ENCODE peak calls at places on chromosome 1, in nine cellular contexts. W, M, H, F, A, Z, T, P and Q are unnamed samples.

GRCh38 chr1:154325583-154326545 is 539 bp downstream of the ATP8B2 start:
- DNase-seq in W (peak; percentile 86), M (peak; percentile 86), H (peak; percentile 66), F (peak; percentile 97), A (peak; percentile 64), Z (peak; percentile 88), T (peak; percentile 52), P (peak; percentile 51), Q (peak; percentile 76)

GRCh38 chr1:2545754-2546514 is 10.2 kb upstream of the TNFRSF14 start:
- DNase-seq in W (peak; percentile 94), M (peak; percentile 51), H (peak; percentile 96), F (peak; percentile 88), A (peak; percentile 95), Z (peak; percentile 58), T (no peak), P (peak; percentile 64), Q (no peak)

GRCh38 chr1:191901651-191902050 is 256.6 kb upstream of the RGS18 start:
- DNase-seq in W (no peak), M (no peak), H (no peak), F (no peak), A (no peak), Z (no peak), T (no peak), P (peak; percentile 67), Q (no peak)

GRCh38 chr1:119739150-119739549 is 27.4 kb downstream of the PHGDH start:
- DNase-seq in W (no peak), M (no peak), H (no peak), F (no peak), A (no peak), Z (no peak), T (no peak), P (no peak), Q (no peak)

GRCh38 chr1:225845633-225846259 is 35.8 kb downstream of the EPHX1 start:
- DNase-seq in W (peak; percentile 83), M (peak; percentile 68), H (peak; percentile 87), F (peak; percentile 72), A (peak; percentile 74), Z (peak; percentile 83), T (no peak), P (peak; percentile 87), Q (no peak)

GRCh38 chr1:217029311-217030157 is 306.3 kb upstream of the ESRRG start:
- DNase-seq in W (peak; percentile 71), M (peak; percentile 26), H (peak; percentile 84), F (no peak), A (peak; percentile 37), Z (peak; percentile 56), T (peak; percentile 44), P (peak; percentile 98), Q (peak; percentile 10)

GRCh38 chr1:117695796-117696505 is 90.1 kb downstream of the TENT5C start:
- DNase-seq in W (peak; percentile 73), M (peak; percentile 95), H (peak; percentile 33), F (no peak), A (no peak), Z (peak; percentile 89), T (peak; percentile 88), P (peak; percentile 34), Q (peak; percentile 89)

GRCh38 chr1:196400478-196401453 is 207.5 kb downstream of the KCNT2 start:
- DNase-seq in W (peak; percentile 9), M (peak; percentile 90), H (peak; percentile 42), F (no peak), A (peak; percentile 8), Z (peak; percentile 87), T (peak; percentile 80), P (peak; percentile 76), Q (peak; percentile 70)

GRCh38 chr1:22747021-22747734 is 36.5 kb downstream of the EPHB2 start:
- DNase-seq in W (no peak), M (peak; percentile 70), H (no peak), F (peak; percentile 58), A (no peak), Z (peak; percentile 73), T (no peak), P (peak; percentile 82), Q (no peak)
- TF ChIP-seq CTCF in W (no peak), M (peak; percentile 9), H (no peak), F (peak; percentile 9), A (no peak), Z (no peak), T (peak; percentile 3), P (no peak), Q (no peak)

DNA sequence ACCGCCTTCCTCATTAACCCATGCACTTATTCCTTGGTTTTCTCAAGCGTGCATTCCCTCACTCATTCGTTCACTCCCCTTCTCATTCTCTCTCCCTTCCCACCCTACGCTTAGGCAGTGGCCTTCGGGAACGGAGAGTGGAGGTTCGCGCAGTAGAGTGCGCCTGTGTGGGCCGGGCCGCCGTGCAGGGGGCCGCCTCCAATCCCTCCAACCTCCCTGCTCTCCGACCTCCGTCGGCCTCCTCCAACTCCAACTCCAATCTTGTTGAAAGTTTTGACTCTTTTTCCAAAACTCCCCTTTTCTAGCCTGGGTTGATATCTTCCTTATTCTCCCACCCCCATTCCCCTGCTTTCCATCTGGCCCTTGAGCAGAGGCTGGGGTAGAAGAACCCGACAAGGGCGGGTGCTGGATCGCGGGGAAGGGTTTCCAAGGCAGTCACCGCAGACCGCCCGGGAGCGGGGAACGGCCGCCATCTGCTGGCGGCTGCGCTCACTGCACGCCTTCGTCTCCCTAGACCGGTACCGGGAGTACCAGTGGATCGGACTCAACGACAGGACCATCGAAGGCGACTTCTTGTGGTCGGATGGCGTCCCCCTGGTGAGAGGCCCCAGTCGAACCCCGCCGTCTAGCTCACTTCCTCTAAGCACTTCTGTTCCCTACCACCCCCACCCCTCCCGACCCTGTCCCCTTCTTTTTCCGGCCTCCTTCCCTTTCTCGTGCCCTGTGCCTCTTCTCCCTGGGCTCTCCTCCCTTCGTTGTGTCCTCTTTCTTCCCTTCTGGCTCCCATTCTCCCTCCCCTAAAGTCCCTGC is 15.4 kb downstream of the BCAN start:
- DNase-seq in W (peak; percentile 85), M (peak; percentile 55), H (peak; percentile 68), F (peak; percentile 80), A (peak; percentile 83), Z (peak; percentile 57), T (no peak), P (peak; percentile 62), Q (no peak)
- H3K4me3 ChIP-seq in W (peak overlapping the region; percentile 27), M (peak overlapping the region; percentile 15), H (no peak overlapping the region), F (peak overlapping the region; percentile 7), A (no peak overlapping the region), Z (peak overlapping the region; percentile 27), T (peak overlapping the region; percentile 17), P (no peak overlapping the region), Q (peak overlapping the region; percentile 29)

DNA sequence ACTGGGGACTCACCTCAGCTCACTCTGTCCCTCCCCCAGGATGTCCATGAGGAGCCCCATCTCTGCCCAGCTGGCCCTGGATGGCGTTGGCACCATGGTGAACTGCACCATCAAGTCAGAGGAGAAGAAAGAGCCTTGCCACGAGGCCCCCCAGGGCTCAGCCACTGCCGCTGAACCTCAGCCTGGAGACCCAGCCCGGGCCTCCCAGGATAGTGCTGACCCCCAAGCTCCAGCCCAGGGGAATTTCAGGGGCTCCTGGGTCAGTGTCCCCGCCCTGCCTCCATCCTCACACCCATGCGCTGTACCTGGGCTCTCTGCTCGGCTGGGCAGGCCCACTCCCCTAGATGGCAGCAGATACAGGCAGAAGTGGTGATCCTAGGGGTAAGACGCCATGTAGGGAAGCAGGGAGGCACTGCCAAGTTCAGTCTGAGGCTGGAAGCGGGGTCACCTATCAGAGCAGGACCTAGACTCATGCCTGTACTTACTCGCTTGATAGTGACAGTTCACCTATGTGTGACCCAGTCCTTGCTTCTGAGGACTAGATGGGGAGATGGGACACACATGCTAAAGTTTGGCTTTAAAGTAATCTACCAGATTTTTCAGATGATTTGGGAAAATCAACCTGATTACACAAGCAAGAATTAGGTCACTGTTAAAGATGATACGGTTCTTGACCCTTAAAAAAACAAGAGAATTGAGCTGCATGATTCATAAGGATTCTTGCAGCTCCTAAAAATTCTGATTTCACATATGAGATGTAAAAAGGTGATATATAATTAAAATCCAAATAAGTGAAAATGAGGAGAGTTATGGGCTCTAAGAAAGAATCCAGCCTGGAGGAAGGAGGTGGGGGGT is 38.7 kb downstream of the ETNK2 start:
- DNase-seq in W (no peak), M (no peak), H (no peak), F (no peak), A (no peak), Z (peak; percentile 39), T (no peak), P (no peak), Q (no peak)
- TF ChIP-seq CTCF in W (no peak), M (no peak), H (no peak), F (no peak), A (no peak), Z (no peak), T (no peak), P (no peak), Q (no peak)

DNA sequence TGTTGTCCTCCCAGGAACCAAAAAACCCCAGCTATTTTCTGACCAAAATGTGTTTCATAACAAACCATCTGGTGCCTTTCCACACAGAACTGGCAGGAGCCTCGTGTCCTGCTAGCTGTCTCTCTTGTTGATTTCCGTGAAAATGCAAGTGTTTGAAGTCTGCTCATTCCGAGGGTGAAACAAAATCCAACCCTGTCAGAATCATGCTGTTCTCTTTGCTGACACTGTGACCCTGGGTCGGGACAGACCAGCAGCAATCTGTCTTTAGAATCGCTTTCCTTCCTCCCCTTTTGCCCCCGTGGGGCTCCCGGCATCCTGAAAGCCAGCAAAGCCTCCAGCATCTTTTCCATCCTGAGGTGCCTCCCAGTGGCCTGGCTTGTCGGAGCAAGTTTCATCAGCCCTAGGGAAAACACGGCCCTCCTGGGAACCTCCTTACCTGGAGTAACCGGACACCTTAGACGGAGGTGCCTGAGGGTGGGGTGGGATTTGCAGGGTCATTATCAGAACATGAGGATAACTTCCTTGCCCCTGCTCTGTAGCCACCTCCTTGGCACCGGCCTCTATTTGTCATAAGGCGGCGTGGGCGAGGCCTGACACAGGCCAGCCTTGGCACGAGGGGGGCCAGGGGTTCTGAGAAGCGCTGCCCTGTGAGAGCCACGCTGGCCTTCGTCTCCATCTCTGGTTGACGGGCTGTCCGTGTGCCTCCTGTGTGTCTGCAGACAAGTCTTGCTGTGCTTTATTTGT is 24.9 kb downstream of the LDLRAP1 start:
- DNase-seq in W (peak; percentile 64), M (peak; percentile 25), H (no peak), F (no peak), A (no peak), Z (peak; percentile 68), T (peak; percentile 35), P (peak; percentile 99), Q (no peak)
- H3K4me3 ChIP-seq in W (no peak overlapping the region), M (no peak overlapping the region), H (no peak overlapping the region), F (no peak overlapping the region), A (no peak overlapping the region), Z (no peak overlapping the region), T (no peak overlapping the region), P (no peak overlapping the region), Q (no peak overlapping the region)

GRCh38 chr1:21669287-21670058 is at the start of gene RAP1GAP:
- DNase-seq in W (peak; percentile 83), M (no peak), H (peak; percentile 70), F (no peak), A (peak; percentile 52), Z (no peak), T (no peak), P (peak; percentile 30), Q (no peak)
- TF ChIP-seq CTCF in W (peak; percentile 16), M (peak; percentile 26), H (peak; percentile 33), F (no peak), A (no peak), Z (no peak), T (peak; percentile 11), P (no peak), Q (no peak)

GRCh38 chr1:161487483-161487827 is 17.8 kb upstream of the FCGR2A start:
- DNase-seq in W (no peak), M (peak; percentile 70), H (peak; percentile 37), F (no peak), A (peak; percentile 34), Z (peak; percentile 87), T (no peak), P (peak; percentile 79), Q (peak; percentile 21)
- H3K4me3 ChIP-seq in W (no peak overlapping the region), M (peak overlapping the region; percentile 23), H (no peak overlapping the region), F (no peak overlapping the region), A (no peak overlapping the region), Z (peak overlapping the region; percentile 42), T (no peak overlapping the region), P (no peak overlapping the region), Q (peak overlapping the region; percentile 22)